ENCODE peak calls at places on chromosomes 1 and 21, in six cellular contexts. K is stomach, T is cardiac fibroblast, P is pancreas, X is cardiac muscle cell, Z is colonic mucosa. M is an unnamed sample.

GRCh38 chr1:100354971-100355394 is 2.7 kb downstream of the CDC14A start:
- DNase-seq in K (peak), T (no peak), P (no peak), X (peak), Z (peak), M (peak)

GRCh38 chr1:26280333-26281042 is 602 bp downstream of the SH3BGRL3 start:
- DNase-seq in K (peak), T (no peak), P (no peak), X (no peak), Z (peak), M (peak)

GRCh38 chr1:20601123-20601825 is 12.4 kb downstream of the CDA start:
- DNase-seq in K (no peak), T (no peak), P (no peak), X (no peak), Z (no peak), M (peak)

GRCh38 chr1:213357403-213357802 is 306.4 kb downstream of the RPS6KC1 start:
- DNase-seq in K (no peak), T (no peak), P (no peak), X (no peak), Z (no peak), M (no peak)

GRCh38 chr1:206766251-206766856 is 4.2 kb upstream of the IL19 start:
- DNase-seq in K (peak), T (peak), P (no peak), X (peak), Z (peak), M (peak)

GRCh38 chr1:154751690-154752089 is 118.4 kb downstream of the KCNN3 start:
- DNase-seq in K (peak), T (peak), P (no peak), X (no peak), Z (no peak), M (no peak)

GRCh38 chr1:156750932-156751723 is at the start of gene HDGF:
- DNase-seq in K (peak), T (peak), P (peak), X (peak), Z (peak), M (peak)

GRCh38 chr1:29033829-29034466 is 89.8 kb downstream of the TMEM200B start:
- DNase-seq in K (no peak), T (peak), P (no peak), X (peak), Z (no peak), M (peak)

GRCh38 chr1:17128361-17128760 is 9.1 kb upstream of the PADI2 start:
- DNase-seq in K (no peak), T (peak), P (no peak), X (peak), Z (no peak), M (peak)

GRCh38 chr1:116962976-116963639 is 38.5 kb upstream of the CD101 start:
- DNase-seq in K (no peak), T (no peak), P (no peak), X (no peak), Z (no peak), M (no peak)

GRCh38 chr1:192153276-192153675 is 5.0 kb upstream of the RGS18 start:
- DNase-seq in K (no peak), T (peak), P (no peak), X (no peak), Z (no peak), M (no peak)

GRCh38 chr1:180179162-180179957 is 24.7 kb downstream of the QSOX1 start:
- DNase-seq in K (no peak), T (no peak), P (no peak), X (no peak), Z (no peak), M (no peak)

GRCh38 chr1:232223309-232223708 is 406.6 kb downstream of the SIPA1L2 start:
- DNase-seq in K (no peak), T (no peak), P (no peak), X (no peak), Z (no peak), M (no peak)

GRCh38 chr1:163826500-163826899 is 504.7 kb downstream of the NUF2 start:
- DNase-seq in K (no peak), T (no peak), P (no peak), X (peak), Z (no peak), M (no peak)

GRCh38 chr1:158998781-158999161 is 10.9 kb upstream of the IFI16 start:
- DNase-seq in K (no peak), T (peak), P (no peak), X (peak), Z (peak), M (peak)

GRCh38 chr1:89942825-89943658 is 51.9 kb upstream of the ZNF326 start:
- DNase-seq in K (no peak), T (peak), P (no peak), X (no peak), Z (no peak), M (peak)

GRCh38 chr21:16460936-16461335 is 731.2 kb downstream of the USP25 start:
- DNase-seq in K (no peak), T (no peak), P (no peak), X (no peak), Z (no peak), M (no peak)

GRCh38 chr1:4702927-4703326 is 48.5 kb downstream of the AJAP1 start:
- DNase-seq in K (no peak), T (no peak), P (no peak), X (no peak), Z (no peak), M (no peak)

GRCh38 chr1:19045898-19046889 is 89.7 kb upstream of the IFFO2 start:
- DNase-seq in K (no peak), T (no peak), P (no peak), X (no peak), Z (no peak), M (no peak)

GRCh38 chr1:152415454-152416227 is 1.6 kb upstream of the CRNN start:
- DNase-seq in K (no peak), T (no peak), P (peak), X (no peak), Z (no peak), M (no peak)

GRCh38 chr1:150302907-150303306 is 9.2 kb downstream of the MRPS21 start:
- DNase-seq in K (no peak), T (no peak), P (no peak), X (no peak), Z (no peak), M (no peak)

GRCh38 chr1:52658795-52659194 is 25.8 kb downstream of the SHISAL2A start:
- DNase-seq in K (no peak), T (no peak), P (no peak), X (no peak), Z (no peak), M (peak)

GRCh38 chr1:150528997-150529396 is 13.4 kb downstream of the FALEC start:
- DNase-seq in K (no peak), T (peak), P (no peak), X (no peak), Z (no peak), M (peak)

GRCh38 chr1:178500936-178501554 is 4.3 kb upstream of the CLEC20A start:
- DNase-seq in K (no peak), T (no peak), P (no peak), X (no peak), Z (no peak), M (no peak)

GRCh38 chr1:161190962-161191521 is 7.8 kb downstream of the ADAMTS4 start:
- DNase-seq in K (no peak), T (no peak), P (no peak), X (no peak), Z (no peak), M (no peak)

GRCh38 chr1:207938016-207938415 is 27.1 kb upstream of the CD34 start:
- DNase-seq in K (peak), T (peak), P (no peak), X (peak), Z (no peak), M (peak)

GRCh38 chr1:26164036-26164927 is 4.5 kb downstream of the C1orf232 start:
- DNase-seq in K (peak), T (peak), P (peak), X (peak), Z (no peak), M (peak)

GRCh38 chr1:198577444-198577843 is 37.0 kb upstream of the ATP6V1G3 start:
- DNase-seq in K (no peak), T (peak), P (no peak), X (no peak), Z (no peak), M (peak)

GRCh38 chr21:32653326-32653901 is 41.2 kb upstream of the CFAP298 start:
- DNase-seq in K (no peak), T (peak), P (no peak), X (peak), Z (no peak), M (peak)

DNA sequence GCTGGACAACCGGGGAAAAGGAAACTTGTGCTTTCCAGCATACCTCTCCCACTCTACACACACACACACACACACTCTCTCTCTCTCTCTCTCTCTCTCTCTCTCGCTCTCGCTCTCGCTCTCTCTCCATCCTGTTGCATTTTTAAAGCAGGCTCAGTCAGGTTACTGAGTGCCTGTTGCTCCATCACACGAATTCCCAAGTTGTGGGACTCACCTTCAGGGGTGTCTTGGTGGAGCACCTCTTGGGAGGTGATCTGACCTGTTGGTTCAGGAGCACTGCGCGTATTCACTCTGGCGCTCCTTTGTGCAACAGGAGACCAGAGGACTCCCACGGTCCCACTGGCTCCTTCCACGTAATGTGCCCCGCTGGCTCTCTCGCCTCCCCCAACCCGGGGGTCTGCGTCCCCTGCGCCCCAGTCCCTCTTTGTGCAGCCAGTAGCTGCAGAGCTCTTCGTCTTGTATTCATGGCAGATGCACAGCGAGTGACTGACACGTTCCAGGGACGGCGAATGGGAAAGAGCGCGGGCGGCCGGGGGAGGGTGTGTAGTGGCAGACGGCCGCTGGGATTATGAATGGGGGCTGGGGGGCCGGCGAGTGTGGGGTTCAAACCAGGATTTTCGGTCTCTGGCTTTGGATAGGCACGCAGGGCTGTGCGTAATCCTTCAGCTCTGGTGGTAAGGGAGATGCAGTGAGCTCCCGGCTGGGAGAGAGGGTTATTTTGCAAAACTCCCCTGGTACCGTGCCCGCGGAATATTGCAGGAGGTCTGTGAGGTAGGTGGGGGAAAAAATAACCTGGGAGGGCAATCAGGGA is 630 bp upstream of the PDE4B start:
- DNase-seq in K (no peak), T (no peak), P (peak), X (peak), Z (no peak), M (no peak)
- H3K4me3 ChIP-seq in K (peak), T (peak), P (no peak), X (peak), Z (peak), M (no peak)

DNA sequence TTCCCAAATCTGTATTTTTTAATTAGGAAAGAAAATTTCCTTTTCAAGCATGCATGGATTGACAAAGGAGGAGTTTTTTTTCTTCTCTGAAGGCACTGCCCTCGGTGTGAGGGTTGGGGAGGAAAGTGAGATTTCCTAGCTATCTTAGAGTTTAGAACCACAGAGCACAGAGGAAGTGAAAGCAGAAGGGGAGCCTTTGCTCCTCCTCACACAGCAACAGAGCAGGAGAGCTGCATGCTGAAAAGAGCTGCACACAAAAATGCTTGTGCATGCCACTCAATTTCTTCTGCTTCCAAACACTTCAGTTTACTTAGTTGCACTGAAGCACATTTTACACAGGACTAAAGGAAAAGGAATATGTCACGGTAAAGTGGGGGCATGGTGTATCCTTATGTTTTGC is 308.1 kb downstream of the GPATCH2 start:
- DNase-seq in K (no peak), T (no peak), P (no peak), X (no peak), Z (no peak), M (no peak)
- TF ChIP-seq CTCF in K (no peak), T (no peak), P (no peak), X (no peak), Z (no peak), M (no peak)

GRCh38 chr1:199954701-199955100 is 72.8 kb upstream of the NR5A2 start:
- DNase-seq in K (no peak), T (no peak), P (no peak), X (peak), Z (peak), M (no peak)
- H3K4me3 ChIP-seq in K (no peak), T (no peak), P (no peak), X (no peak), Z (no peak), M (no peak)

DNA sequence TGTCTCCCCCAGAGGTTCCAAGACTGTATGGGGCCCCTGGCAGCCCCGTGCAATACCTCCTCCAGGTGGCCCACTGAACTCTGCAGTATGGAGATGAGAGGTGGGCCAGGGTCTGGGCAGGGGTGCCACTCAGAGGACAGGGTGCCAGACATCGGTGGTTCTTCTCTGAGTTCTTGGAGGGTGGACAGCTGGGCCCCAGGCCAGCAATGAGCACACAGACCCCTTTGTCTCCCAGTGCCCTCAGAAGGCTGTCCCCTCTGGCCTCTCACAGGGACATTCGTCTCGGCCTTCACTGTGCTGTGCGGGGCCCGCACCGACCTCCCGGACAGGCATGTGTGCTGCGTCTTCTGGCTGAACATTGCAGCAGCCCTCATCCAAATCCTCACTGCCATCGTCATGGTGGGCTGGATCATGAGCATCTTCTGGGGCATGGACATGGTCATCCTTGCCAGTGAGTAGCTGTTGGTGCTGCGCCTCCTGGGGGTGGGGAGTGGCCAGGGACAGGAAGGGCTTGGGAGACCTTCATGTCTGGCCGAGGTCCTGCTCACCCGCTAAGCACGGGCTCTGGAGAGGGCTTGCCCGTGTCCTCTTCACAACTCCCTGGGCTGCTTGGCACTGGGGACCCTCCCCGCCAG is 48.1 kb downstream of the STUM start:
- DNase-seq in K (no peak), T (no peak), P (no peak), X (no peak), Z (no peak), M (no peak)
- TF ChIP-seq CTCF in K (no peak), T (no peak), P (no peak), X (no peak), Z (no peak), M (no peak)

GRCh38 chr1:246583056-246583440 is 16.8 kb downstream of the CNST start:
- DNase-seq in K (no peak), T (no peak), P (no peak), X (no peak), Z (no peak), M (no peak)
- H3K4me3 ChIP-seq in K (no peak), T (no peak), P (no peak), X (no peak), Z (no peak), M (no peak)

GRCh38 chr1:14571810-14572767 is 26.4 kb upstream of the KAZN start:
- DNase-seq in K (no peak), T (no peak), P (no peak), X (no peak), Z (no peak), M (no peak)
- TF ChIP-seq CTCF in K (no peak), T (no peak), P (no peak), X (peak), Z (no peak), M (no peak)

DNA sequence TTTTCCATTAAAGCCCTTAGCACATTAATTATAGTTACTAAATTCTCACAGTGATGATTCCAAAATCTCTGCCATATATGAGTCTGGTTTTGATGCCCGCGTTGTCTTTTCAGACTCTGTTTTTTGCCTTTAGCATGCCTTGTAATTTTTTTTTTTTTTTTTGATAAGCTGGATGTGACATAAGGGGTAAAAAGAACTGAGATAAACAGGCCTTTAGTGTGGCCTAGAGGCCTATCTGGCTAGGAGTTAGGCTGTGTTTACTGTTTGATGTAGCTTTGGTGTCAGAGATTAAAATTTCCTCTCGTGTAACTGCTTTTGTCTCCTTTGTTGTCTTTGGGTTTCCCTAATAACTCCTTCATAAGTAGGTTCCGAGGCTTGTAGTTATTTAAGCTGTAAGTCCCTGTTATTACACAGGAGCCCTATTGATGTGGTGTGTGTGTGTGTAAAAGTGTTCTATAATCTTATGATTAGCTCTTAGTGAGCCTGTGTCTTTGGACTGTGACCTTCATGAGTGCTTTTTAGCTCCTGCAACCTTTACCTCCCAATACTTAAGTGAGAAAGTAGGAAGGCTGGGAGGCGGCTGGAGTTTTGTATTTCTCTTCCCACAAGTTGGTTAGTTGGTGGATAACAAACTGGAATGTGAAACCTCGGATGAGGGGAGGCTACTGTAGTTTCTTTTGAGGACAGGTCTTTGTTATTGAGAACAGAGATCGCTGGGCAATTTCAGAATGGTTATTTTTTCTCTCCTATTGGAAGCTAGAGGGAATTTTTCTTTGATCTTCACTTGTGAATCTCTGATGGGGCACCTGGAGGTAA is 19.3 kb downstream of the HS2ST1 start:
- DNase-seq in K (no peak), T (no peak), P (no peak), X (peak), Z (no peak), M (no peak)
- H3K4me3 ChIP-seq in K (no peak), T (no peak), P (no peak), X (no peak), Z (no peak), M (no peak)

DNA sequence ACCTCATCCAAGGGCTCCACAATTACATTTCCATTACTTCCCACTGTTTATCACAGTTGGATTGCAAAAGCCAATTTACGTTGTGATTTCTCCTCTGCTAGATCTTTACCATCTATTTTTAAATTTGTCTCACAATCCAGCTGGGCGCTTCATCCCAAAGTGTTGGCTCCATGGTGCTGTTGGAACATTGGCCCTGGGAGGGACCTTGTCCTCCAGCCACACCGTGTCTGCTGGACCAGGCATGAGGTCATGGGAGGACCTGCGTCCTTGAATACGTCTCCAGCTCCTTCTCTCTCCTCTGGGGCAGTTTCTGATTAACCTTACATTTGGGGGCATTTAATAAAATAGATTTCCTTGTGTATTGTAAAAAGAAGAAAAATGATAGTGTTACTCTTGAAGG is 125.4 kb downstream of the KCNJ6 start:
- DNase-seq in K (no peak), T (no peak), P (no peak), X (no peak), Z (no peak), M (no peak)
- TF ChIP-seq CTCF in K (no peak), T (no peak), P (no peak), X (no peak), Z (no peak), M (no peak)

DNA sequence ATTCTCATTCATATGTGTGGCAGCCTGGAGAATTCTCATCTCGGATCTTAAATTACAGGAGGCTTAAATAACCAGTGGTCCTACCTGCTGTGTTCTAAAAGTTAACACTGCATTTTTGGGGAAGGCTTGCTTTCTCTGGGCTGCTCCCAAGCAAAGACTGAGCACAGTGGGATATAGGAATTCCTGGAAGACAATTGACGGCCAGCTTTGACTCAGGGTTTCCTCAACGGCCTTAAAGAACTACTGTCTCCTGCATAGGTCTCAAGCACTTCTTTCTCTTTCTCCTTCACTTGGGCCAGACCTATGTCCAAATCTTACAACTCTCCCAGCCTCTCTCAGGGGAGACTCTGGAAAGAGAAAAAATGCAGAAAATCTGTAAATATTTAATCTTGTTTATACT is 1.0 kb upstream of the KRTAP13-3 start:
- DNase-seq in K (no peak), T (no peak), P (no peak), X (no peak), Z (no peak), M (no peak)
- H3K4me3 ChIP-seq in K (no peak), T (no peak), P (no peak), X (no peak), Z (no peak), M (no peak)

DNA sequence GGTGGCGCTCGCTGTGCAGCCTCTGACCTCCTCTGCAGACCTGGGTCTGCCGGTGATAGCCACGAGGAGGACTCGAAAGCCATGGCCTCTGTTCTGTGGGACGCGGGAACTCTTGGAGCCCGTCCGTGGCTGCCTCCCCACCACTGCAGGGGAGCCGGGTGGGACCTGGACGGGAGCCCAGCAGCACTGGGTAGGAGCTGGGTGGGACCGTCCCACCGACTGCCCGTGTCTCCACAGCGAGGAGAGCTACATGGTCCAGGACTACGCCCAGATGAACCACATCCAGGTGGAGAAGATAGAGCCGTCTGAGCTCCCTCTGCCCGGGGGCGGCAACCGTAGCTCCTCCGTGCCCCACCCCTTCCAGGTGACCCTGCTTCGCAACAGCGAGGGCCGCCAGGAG is 23.7 kb downstream of the ARHGEF16 start:
- DNase-seq in K (no peak), T (no peak), P (no peak), X (no peak), Z (no peak), M (no peak)
- TF ChIP-seq CTCF in K (no peak), T (no peak), P (no peak), X (no peak), Z (no peak), M (no peak)

M was measured in epithelial cell of esophagus.